ENCODE peak calls at places on chromosomes 6 and 20, in four cellular contexts. Q is astrocyte of the spinal cord, N is body of pancreas, D is GM13977. P is an unnamed sample.

GRCh38 chr20:20956586-20956985 is 149.6 kb downstream of the LINC00237 start:
- DNase-seq in N (no peak), Q (no peak), D (no peak), P (no peak)

GRCh38 chr20:21514553-21515251 is 838 bp upstream of the NKX2-2 start:
- DNase-seq in Q (no peak), D (peak), N (no peak), P (no peak)

GRCh38 chr6:67888546-67888885 is 746.6 kb upstream of the ADGRB3 start:
- DNase-seq in Q (no peak), D (no peak), N (no peak), P (no peak)

GRCh38 chr20:19594896-19595295 is 163.2 kb upstream of the RIN2 start:
- DNase-seq in Q (no peak), D (no peak), N (no peak), P (no peak)

GRCh38 chr6:25851961-25852360 is 20.1 kb upstream of the SLC17A1 start:
- DNase-seq in Q (no peak), N (no peak), D (no peak), P (no peak)

GRCh38 chr6:166567107-166567506 is 19.4 kb downstream of the RAMACL start:
- DNase-seq in D (no peak), N (no peak), Q (peak), P (no peak)

GRCh38 chr6:162262466-162263196 is 464.9 kb downstream of the PRKN start:
- DNase-seq in N (no peak), Q (no peak), D (no peak), P (peak)

GRCh38 chr6:129517288-129517687 is 192.7 kb downstream of the ARHGAP18 start:
- DNase-seq in N (no peak), D (no peak), Q (no peak), P (no peak)

GRCh38 chr20:59082077-59082740 is 39.6 kb upstream of the PRELID3B start:
- DNase-seq in D (no peak), Q (no peak), N (no peak), P (no peak)

GRCh38 chr6:97394160-97394748 is 111.2 kb upstream of the MMS22L start:
- DNase-seq in D (peak), Q (peak), N (peak), P (peak)

GRCh38 chr6:16136086-16136485 is 7.2 kb downstream of the MYLIP start:
- DNase-seq in Q (no peak), D (no peak), N (no peak), P (no peak)

GRCh38 chr6:4180653-4181255 is 45.4 kb upstream of the ECI2 start:
- DNase-seq in D (no peak), N (no peak), Q (peak), P (no peak)

GRCh38 chr6:84522135-84522535 is 242.3 kb downstream of the TBX18 start:
- DNase-seq in N (no peak), Q (peak), D (no peak), P (no peak)

GRCh38 chr6:151481752-151482151 is 12.1 kb upstream of the CCDC170 start:
- DNase-seq in Q (no peak), N (no peak), D (no peak), P (no peak)

GRCh38 chr20:34262488-34263288 is 21.5 kb downstream of the ASIP start:
- DNase-seq in N (peak), Q (peak), D (no peak), P (no peak)

GRCh38 chr6:6843057-6843627 is 254.6 kb downstream of the LY86 start:
- DNase-seq in D (no peak), Q (peak), N (no peak), P (no peak)

GRCh38 chr6:95087394-95088097 is 489.8 kb upstream of the MANEA start:
- DNase-seq in Q (peak), D (no peak), N (peak), P (no peak)

GRCh38 chr6:168496932-168497331 is 55.9 kb downstream of the SMOC2 start:
- DNase-seq in D (no peak), Q (no peak), N (no peak), P (no peak)

GRCh38 chr20:37245671-37246237 is 15.9 kb downstream of the GHRH start:
- DNase-seq in D (no peak), Q (no peak), N (no peak), P (no peak)

GRCh38 chr6:150409576-150410066 is 40.8 kb downstream of the IYD start:
- DNase-seq in Q (peak), N (peak), D (no peak), P (no peak)

GRCh38 chr6:160088069-160088773 is 33.4 kb upstream of the SLC22A1 start:
- DNase-seq in Q (peak), N (peak), D (no peak), P (peak)
- TF ChIP-seq CTCF in Q (peak), N (peak), D (peak), P (peak)

DNA sequence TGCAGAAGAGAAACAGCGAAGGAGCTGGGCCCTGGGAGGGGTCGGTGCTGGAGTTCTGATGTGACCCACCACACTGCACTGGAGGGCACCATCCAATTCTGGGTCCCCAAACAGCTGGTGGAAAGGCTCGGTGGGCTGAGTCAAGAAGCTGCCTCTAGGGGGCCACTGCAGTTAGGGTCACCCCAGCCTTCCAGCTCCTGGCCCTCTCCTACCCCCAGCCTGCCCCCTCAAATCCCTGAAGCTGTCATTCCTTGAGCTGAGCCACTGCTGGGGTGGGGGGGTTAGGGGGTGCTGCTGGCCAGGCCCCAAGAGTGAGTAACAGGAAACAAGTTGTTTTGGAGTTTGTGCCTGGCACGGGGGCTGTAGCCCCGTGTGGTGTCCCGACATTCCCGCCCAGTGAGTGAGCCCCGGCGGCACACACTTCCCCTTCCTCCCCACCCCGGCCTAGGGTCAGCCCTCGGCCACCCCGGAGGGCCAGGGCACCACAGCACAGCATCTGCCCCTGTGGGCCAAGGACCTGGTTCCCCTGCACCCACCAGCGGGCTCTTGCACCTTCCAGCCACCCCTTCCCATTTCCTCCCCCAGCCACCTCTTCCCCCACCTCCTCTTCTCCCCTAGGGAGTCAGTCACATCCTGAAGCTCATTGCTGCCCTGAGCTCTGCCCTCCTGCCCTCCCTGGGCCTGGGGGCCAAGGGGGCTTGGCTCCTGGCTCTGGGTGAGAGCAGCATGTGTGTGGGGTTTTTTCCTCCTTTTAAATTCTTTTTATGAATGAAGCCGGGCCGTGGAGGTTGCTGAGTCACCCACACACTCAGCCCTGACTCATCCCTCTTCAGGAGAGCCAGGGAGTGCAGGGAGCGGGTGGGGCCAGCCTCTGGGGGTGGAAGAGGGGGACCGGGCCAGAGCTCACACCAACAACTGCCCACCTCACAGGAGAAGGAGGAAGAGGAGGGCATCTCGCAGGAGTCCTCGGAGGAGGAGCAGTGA is 4.6 kb downstream of the SMIM29 start:
- DNase-seq in D (no peak), N (peak), Q (peak), P (no peak)
- TF ChIP-seq CTCF in D (peak), N (no peak), Q (peak), P (peak)

GRCh38 chr20:3754258-3754595 is 13.3 kb downstream of the ADISSP start:
- DNase-seq in N (no peak), D (no peak), Q (no peak), P (no peak)

GRCh38 chr20:3751664-3752385 is 15.7 kb downstream of the ADISSP start:
- DNase-seq in N (peak), Q (no peak), D (no peak), P (peak)

GRCh38 chr20:3752386-3752759 is 15.2 kb downstream of the ADISSP start:
- DNase-seq in Q (no peak), D (no peak), N (no peak), P (no peak)

GRCh38 chr20:3753501-3754257 is 13.9 kb downstream of the ADISSP start:
- DNase-seq in D (no peak), Q (no peak), N (no peak), P (no peak)

DNA sequence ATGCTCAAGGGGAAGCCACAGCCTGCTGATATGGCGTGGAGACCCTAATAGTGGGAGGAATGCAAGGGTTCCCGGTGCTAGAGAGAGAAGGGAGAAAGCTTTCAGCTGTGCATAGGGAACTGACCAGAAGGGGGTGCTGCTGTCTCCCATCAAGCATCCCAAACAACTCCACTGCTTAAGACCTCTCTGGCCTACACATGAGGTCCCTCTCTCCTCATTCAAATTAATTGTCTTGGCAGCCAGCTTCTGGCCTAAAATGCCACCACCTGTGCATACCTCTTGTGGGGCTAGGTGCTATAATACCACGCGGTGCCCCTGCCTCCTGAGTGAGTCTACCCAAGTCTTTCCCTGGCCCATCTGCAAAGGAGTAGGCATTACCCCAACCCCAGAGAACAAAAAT is 14.5 kb downstream of the ADISSP start:
- DNase-seq in Q (peak), D (peak), N (peak), P (peak)
- TF ChIP-seq CTCF in Q (peak), D (peak), N (peak), P (peak)

GRCh38 chr6:134537146-134537555 is 219.2 kb upstream of the SGK1 start:
- DNase-seq in N (no peak), D (no peak), Q (peak), P (no peak)
- TF ChIP-seq CTCF in N (no peak), D (no peak), Q (no peak), P (no peak)

DNA sequence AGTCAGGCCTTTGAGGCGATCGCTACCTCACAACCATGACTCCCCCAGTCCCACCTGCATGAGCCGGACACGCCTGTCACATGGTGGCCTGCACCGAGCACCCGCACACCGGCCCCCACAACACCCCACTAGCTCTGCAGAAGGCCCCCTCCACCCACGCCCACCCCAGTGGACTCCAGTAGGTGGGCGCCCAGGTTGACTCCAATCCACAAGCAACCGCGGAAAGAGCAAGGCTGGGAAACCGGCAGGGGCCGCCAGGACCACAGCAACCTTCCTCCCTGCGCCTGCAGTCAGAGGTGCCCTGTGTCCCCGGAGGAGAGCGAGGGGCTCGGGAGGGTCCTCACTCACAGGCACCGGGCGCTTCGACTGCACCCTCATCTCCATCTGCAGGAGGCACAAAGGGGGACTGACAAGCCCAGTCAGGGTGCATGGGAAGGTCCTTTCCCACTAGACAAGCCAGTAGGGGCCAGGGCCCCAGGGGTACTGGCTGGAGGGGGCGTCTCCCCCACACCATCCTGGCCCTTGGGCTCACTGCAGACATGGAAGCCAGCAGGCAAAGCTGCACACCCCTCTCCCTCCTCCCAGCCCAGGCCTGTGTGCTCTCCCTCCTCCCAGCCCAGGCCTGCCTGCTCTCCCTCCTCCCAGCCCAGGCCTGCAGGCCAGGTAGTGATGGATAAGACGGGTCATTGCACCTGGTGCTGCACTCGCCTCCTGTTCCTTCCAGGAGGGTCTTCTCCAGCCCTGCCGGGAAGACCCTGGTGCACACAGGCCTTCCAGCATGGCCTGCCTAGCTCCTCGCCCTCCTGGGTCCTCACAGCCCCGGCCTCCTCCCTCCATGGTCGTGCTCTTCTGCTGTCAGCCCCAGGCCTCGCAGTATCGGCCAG is 137.2 kb downstream of the DLL1 start:
- DNase-seq in N (no peak), D (no peak), Q (no peak), P (no peak)
- TF ChIP-seq CTCF in N (no peak), D (no peak), Q (no peak), P (no peak)

GRCh38 chr6:121615493-121615892 is 180.0 kb downstream of the GJA1 start:
- DNase-seq in D (no peak), N (no peak), Q (no peak), P (no peak)
- TF ChIP-seq CTCF in D (no peak), N (peak), Q (peak), P (no peak)

P was measured in nephron progenitor cell.